ENCODE peak calls at places on chromosomes 1 and 21, in eight cellular contexts. E is cardiac fibroblast, C is RWPE1, H is breast epithelium, I is fibroblast of the aortic adventitia, R is esophagus squamous epithelium, P is lower lobe of right lung, W is foreskin keratinocyte. Q is an unnamed sample.

GRCh38 chr1:112614460-112615065 is 4.4 kb downstream of the ST7L start:
- DNase-seq in E (peak), R (no peak), C (no peak), I (peak), H (no peak), W (no peak), P (no peak), Q (peak)

GRCh38 chr1:30123036-30123535 is 600.3 kb downstream of the MATN1 start:
- DNase-seq in R (no peak), W (no peak), C (no peak), H (no peak), E (no peak), P (no peak), I (no peak), Q (no peak)

GRCh38 chr1:67987046-67987799 is 63.2 kb downstream of the DIRAS3 start:
- DNase-seq in H (no peak), W (peak), I (peak), R (no peak), P (no peak), E (peak), C (peak), Q (peak)

GRCh38 chr1:29793653-29794348 is 557.5 kb downstream of the PTPRU start:
- DNase-seq in R (no peak), I (no peak), H (no peak), P (no peak), C (no peak), W (no peak), E (no peak), Q (no peak)

GRCh38 chr1:1183833-1184775 is 10.4 kb downstream of the TTLL10 start:
- DNase-seq in H (no peak), E (no peak), C (no peak), W (no peak), P (peak), I (no peak), R (no peak), Q (no peak)

GRCh38 chr1:246261641-246262040 is 245.4 kb downstream of the SMYD3 start:
- DNase-seq in R (no peak), E (no peak), W (no peak), I (peak), P (no peak), H (no peak), C (no peak), Q (no peak)

GRCh38 chr1:53582211-53583020 is 123.2 kb downstream of the DMRTB1 start:
- DNase-seq in W (no peak), R (no peak), C (no peak), I (no peak), E (no peak), P (no peak), H (peak), Q (no peak)

GRCh38 chr21:17351766-17352165 is 161.1 kb upstream of the CXADR start:
- DNase-seq in E (no peak), R (no peak), I (no peak), H (no peak), W (no peak), C (no peak), P (no peak), Q (no peak)

GRCh38 chr1:30411206-30411605 is 312.2 kb downstream of the MATN1 start:
- DNase-seq in R (no peak), E (no peak), H (peak), C (no peak), P (no peak), W (no peak), I (no peak), Q (no peak)

GRCh38 chr1:71276466-71276865 is 195.6 kb upstream of the ZRANB2 start:
- DNase-seq in I (no peak), C (no peak), W (no peak), R (no peak), H (no peak), P (no peak), E (peak), Q (no peak)
- TF ChIP-seq CTCF in I (no peak), C (no peak), W (no peak), R (no peak), H (no peak), P (no peak), E (no peak), Q (no peak)

DNA sequence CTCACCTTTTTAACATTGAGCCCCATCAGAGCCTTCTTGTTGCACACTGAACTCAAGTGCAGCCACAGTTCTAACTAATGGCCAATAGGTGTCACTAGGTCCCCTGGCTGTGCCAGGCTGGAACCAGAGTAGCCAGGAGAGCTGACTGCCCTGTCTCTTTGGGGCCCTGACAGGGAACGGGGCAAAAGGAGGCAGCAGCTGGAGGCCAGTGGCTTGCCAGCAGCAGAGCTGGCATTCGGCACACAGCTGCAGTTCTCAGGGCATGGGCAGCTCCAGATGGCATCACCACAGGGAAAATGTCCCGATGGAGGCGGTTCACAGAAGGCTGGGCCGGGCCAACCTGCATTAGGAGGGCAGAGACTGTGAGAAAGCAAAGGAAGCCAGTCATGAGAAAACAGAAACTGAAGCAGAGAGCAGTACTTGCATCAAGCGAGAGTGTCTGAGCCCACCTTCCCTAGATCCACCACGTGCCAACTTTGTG is 188.6 kb downstream of the FCRL5 start:
- DNase-seq in P (no peak), W (no peak), I (peak), H (no peak), C (peak), E (peak), R (no peak), Q (peak)
- TF ChIP-seq CTCF in P (peak), W (peak), I (peak), H (peak), C (peak), E (peak), R (peak), Q (peak)

GRCh38 chr1:32111789-32112188 is 3.9 kb downstream of the KPNA6 start:
- DNase-seq in R (no peak), C (no peak), W (no peak), I (peak), E (peak), H (no peak), P (no peak), Q (no peak)

GRCh38 chr1:32115496-32115895 is 7.6 kb downstream of the KPNA6 start:
- DNase-seq in I (no peak), C (no peak), E (peak), H (no peak), P (no peak), W (no peak), R (no peak), Q (no peak)

GRCh38 chr1:32111040-32111628 is 3.3 kb downstream of the KPNA6 start:
- DNase-seq in H (no peak), W (no peak), C (no peak), E (no peak), I (no peak), P (no peak), R (no peak), Q (peak)

GRCh38 chr1:32114420-32114819 is 6.6 kb downstream of the KPNA6 start:
- DNase-seq in H (no peak), I (no peak), R (no peak), C (no peak), W (no peak), P (no peak), E (no peak), Q (no peak)

DNA sequence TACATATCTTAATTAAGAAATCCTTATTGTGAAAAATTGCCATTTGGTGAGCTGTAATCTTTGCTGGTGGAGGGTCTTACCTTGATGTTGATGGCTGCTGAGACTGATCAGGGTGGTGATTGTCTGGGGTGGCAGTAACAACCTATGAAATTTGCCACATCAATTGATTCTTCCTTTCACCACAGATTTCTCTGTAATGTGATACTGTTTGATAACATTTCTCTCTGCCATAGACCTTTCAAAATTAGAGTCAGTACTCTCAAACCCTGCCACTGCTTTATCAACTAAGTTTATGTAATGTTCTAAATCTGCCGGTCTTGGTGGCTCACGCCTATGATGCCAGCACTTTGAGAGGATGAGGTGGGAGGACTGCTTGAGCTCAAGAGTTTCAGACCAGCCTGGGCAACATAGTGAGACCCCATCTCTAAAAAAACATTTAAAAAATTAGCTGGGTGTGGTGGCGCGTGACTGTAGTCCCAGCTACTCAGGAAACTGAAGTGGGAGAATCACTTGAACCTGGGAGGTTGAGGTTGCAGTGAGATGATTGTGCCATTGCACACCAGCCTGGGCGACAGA is 5.0 kb downstream of the KPNA6 start:
- DNase-seq in R (no peak), I (no peak), H (no peak), E (no peak), W (no peak), C (no peak), P (no peak), Q (no peak)
- TF ChIP-seq CTCF in R (no peak), I (no peak), H (no peak), E (no peak), W (no peak), C (no peak), P (no peak), Q (no peak)

GRCh38 chr1:103106426-103107321 is 1.6 kb downstream of the COL11A1 start:
- DNase-seq in E (peak), R (no peak), H (no peak), W (no peak), P (no peak), I (peak), C (peak), Q (peak)
- TF ChIP-seq CTCF in E (peak), R (peak), H (peak), W (peak), P (peak), I (peak), C (peak), Q (peak)

GRCh38 chr1:43590389-43590788 is 59.6 kb upstream of the KDM4A start:
- DNase-seq in E (no peak), W (no peak), H (no peak), I (no peak), C (no peak), R (no peak), P (no peak), Q (no peak)
- TF ChIP-seq CTCF in E (no peak), W (peak), H (no peak), I (no peak), C (no peak), R (no peak), P (no peak), Q (peak)

GRCh38 chr1:19640363-19641316 is 3.5 kb upstream of the NBL1 start:
- DNase-seq in C (peak), E (no peak), W (peak), R (no peak), P (no peak), H (peak), I (no peak), Q (peak)
- TF ChIP-seq CTCF in C (no peak), E (no peak), W (no peak), R (no peak), P (no peak), H (no peak), I (no peak), Q (no peak)

DNA sequence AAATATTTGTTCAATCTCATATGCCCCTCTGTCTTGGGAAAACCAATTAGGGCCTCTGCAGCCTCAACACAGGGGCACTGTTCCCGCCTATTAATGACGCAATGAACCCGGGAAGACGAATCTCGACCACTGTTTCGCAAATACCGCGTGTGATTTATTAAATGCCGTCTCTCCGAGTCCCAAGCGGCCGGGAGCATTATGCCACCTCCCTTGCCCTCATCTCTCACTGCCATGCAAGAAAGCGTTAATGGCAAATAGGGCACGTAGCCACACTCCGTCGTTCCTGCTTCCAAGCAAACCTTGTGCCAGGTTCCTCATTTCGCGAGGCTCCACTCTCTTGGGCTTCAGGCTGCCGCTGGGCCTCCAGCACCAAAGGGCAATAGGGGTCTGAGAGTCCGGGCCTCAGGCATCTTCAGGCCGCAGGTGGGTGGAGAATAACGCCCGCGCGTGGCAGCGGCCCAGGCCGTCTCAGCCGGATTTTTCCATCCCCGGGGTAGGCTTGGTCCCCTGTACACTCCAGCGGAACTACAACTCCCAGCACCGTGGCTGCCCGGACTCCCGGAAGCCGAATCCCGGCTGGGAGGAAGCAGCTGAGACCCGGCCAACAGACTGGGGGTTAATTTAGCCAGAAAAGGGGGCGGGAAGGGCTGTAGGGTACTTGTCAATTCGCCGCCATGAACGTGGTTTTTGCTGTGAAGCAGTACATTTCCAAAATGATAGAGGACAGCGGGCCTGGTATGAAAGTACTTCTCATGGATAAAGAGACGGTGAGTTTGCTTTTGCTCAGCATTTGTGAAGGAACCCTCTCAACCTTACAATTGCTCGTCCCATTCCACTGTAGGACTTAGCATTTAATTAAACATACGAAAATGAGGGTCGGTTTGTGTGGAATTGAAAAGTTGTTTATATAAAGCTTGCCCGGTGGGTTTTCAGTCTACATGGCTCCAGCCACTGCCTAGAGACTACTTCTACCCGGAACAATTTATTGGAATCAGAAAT is at the start of gene VPS45:
- DNase-seq in W (peak), P (peak), E (peak), R (peak), H (peak), I (peak), C (peak), Q (peak)
- TF ChIP-seq CTCF in W (no peak), P (no peak), E (no peak), R (no peak), H (peak), I (no peak), C (peak), Q (peak)

DNA sequence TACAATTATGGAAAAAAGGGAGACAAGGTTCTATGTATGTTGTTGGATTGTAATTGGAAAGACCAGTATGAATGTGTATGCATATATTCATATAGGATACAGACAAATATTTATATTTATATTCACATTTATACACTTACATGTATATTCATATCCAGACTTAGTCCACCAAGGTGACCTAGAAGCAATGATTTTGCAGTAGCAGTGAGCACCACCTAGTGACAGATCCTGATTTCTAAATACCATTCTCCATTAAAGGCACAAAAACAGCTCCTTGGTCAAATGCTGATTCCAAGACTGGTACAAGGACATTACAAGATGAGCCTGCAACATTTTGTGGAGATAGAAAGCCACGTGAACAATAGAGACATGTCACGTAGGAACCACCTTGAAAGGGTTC is 153.4 kb downstream of the SDCCAG8 start:
- DNase-seq in C (no peak), P (no peak), H (no peak), R (no peak), E (peak), I (peak), W (no peak), Q (peak)
- TF ChIP-seq CTCF in C (no peak), P (no peak), H (no peak), R (no peak), E (peak), I (peak), W (peak), Q (peak)

DNA sequence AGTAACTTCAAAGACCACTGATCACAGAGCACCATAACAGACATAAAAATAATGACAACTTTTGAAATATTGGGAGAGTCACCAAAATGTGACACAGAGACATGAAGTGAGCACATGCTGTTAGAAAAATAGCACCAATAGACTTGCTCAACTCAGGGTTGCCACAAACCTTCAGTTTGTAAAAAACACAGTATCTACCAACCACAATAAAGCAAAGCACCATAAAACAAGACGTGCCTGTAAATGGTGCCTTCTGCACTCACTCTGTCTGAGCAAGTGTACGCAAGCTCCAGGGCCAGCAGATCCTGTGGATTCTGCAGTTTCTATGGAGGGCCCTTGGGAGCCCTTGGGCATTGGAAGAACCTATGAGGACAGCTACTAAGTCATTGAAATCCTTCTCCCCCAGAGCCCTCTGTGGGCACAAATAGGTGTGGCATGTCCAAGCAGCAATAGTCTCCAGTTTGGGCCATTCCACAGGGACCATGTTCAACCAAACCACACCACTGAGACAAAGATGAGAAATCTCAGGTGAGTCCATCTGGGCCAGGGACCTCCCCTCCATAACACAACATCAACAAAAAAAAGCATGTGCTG is 116.9 kb upstream of the RAB4A start:
- DNase-seq in P (no peak), C (no peak), W (no peak), R (no peak), E (no peak), I (no peak), H (no peak), Q (no peak)
- TF ChIP-seq CTCF in P (no peak), C (no peak), W (no peak), R (no peak), E (no peak), I (no peak), H (no peak), Q (no peak)